ENCODE peak calls at places on chromosomes 2 and 18, in four cellular contexts. Y is K562, W is A549, I is HepG2. M is an unnamed sample.

GRCh38 chr2:157627594-157628281 is 926 bp downstream of the ACVR1C start:
- DNase-seq in Y (no peak), W (no peak), I (no peak), M (no peak)

GRCh38 chr2:68936462-68936861 is 16.2 kb downstream of the GKN2 start:
- DNase-seq in Y (no peak), W (no peak), I (no peak), M (no peak)

GRCh38 chr2:85702172-85702571 is 8.0 kb downstream of the GNLY start:
- DNase-seq in Y (no peak), W (no peak), I (no peak), M (no peak)

GRCh38 chr2:176139621-176140020 is 10.1 kb downstream of the HOXD8 start:
- DNase-seq in Y (no peak), W (no peak), I (no peak), M (no peak)

GRCh38 chr2:215361876-215362561 is 50.2 kb downstream of the ATIC start:
- DNase-seq in Y (no peak), W (no peak), I (no peak), M (no peak)

GRCh38 chr2:36708119-36708741 is 11.7 kb downstream of the VIT start:
- DNase-seq in Y (no peak), W (no peak), I (no peak), M (peak; percentile 30)

GRCh38 chr2:179336782-179337534 is 72.3 kb upstream of the SESTD1 start:
- DNase-seq in Y (no peak), W (no peak), I (no peak), M (peak; percentile 15)

GRCh38 chr2:159208449-159208848 is 78.1 kb downstream of the WDSUB1 start:
- DNase-seq in Y (peak; percentile 39), W (no peak), I (no peak), M (no peak)

GRCh38 chr2:59875836-59876235 is 677.6 kb downstream of the BCL11A start:
- DNase-seq in Y (no peak), W (no peak), I (no peak), M (no peak)

GRCh38 chr2:98815795-98816194 is 84.9 kb upstream of the MGAT4A start:
- DNase-seq in Y (no peak), W (no peak), I (no peak), M (no peak)

GRCh38 chr2:59896499-59896898 is 657.0 kb downstream of the BCL11A start:
- DNase-seq in Y (no peak), W (no peak), I (no peak), M (no peak)

GRCh38 chr2:173205375-173205774 is 129.7 kb downstream of the MAP3K20 start:
- DNase-seq in Y (no peak), W (no peak), I (no peak), M (no peak)

DNA sequence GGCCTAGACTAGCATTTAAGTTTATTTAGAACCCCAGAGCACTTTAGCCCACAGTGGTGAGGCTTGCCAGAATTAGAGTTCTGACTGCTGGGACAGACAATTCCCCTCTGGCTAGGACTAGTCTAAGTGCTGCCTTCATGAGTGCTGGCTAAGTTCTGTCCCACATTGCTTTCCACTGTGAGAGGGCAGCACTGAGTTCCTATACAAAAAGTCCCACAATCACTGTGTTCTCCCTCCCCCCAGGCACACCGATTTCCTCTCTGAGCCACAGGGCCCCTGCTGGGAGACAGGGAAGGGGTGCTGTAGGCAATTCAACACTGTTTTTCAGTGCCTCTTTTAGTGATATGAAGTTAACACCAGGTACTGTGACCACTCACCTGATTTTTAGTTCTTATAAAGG is 310.9 kb downstream of the DLGAP1 start:
- DNase-seq in Y (no peak), W (no peak), I (no peak), M (no peak)
- TF ChIP-seq PHF8 in Y (no peak), W (no peak), I (no peak), M (no peak)

DNA sequence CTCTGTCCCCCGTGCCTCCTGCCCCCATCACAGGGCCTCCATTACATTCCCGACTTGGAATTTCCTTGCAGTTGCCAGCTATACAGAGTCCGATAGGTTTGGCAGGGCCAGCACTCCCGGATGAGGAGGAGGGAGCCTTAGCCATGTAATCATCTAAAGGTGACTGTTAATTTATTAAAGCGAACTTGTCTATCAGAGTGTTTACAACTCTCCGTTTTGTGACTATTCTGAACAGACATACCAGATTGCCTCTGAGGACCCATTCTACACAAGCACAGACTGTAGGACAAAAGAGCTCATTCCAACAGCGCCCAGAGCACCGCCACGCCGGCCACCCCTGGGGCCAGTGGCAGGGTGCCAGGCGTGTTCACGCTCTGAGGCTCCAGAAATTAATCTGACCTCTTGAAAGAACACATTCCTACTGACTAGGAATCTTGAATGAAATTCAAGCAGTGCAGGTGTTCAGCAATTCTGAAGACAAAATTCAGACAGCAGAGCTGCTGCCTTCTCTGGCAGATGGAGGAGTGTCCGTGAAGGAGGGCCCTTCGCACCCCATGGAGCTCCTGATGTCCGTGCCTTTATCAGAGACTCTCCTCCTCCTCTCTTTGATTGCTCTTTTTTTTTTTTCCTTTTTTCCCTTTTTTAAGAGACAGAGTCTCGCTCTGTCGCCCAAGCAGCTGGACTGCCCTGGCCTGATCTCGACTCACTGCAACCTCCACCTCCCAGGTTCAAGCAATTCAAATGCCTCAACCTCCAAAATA is 58.1 kb upstream of the RALBP1 start:
- DNase-seq in Y (no peak), W (no peak), I (no peak), M (peak; percentile 40)
- TF ChIP-seq PHF8 in Y (no peak), W (no peak), I (no peak), M (no peak)

DNA sequence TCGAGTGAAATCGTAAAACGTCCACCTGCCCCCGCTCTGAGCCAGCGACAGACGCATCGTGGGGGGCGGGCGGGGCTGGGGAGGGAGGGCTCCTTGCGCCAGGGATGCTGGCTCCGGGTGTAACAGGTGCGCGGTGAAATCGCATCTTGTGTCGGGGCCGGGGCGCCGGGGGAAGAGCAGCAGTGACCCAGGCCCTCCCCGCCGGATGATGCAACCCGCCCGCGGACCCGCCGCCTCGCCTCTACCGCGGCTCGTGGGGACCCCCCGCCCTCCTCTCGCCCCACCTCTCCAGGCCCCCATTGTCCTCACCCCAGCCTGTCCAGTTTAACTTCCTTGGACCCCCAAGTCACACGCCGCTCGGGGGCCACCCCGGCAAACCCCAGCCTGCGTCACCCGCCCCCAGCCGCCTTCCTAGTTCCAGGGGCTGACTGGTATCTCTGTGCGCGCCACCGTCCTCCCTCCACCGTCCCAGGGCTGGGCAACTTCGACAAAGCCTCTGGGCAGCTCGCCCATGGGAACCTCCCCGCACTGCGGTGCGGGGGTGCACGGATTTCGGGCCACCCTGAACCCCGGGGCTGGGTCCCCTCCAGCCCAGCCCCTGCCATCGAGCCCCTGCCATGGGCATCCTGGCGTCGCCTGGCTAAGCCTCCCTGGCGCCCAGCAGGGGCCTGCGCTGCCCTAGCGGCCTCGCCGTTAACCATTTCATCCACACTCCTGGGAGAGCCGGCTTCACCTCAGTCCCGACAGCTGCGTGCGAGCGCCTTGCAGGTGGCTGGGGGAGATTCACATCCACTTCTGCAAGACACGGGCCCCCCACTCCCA is 799 bp upstream of the KIF1A start:
- DNase-seq in Y (no peak), W (peak; percentile 50), I (no peak), M (no peak)
- TF ChIP-seq PHF8 in Y (no peak), W (no peak), I (no peak), M (peak; percentile 33)

GRCh38 chr18:41756141-41756540 is 198.9 kb upstream of the PIK3C3 start:
- DNase-seq in Y (no peak), W (no peak), I (no peak), M (no peak)

GRCh38 chr18:41754332-41754731 is 200.7 kb upstream of the PIK3C3 start:
- DNase-seq in Y (no peak), W (no peak), I (no peak), M (no peak)

GRCh38 chr18:41751652-41752051 is 203.4 kb upstream of the PIK3C3 start:
- DNase-seq in Y (no peak), W (no peak), I (no peak), M (no peak)

GRCh38 chr18:41752826-41753225 is 202.2 kb upstream of the PIK3C3 start:
- DNase-seq in Y (no peak), W (no peak), I (no peak), M (no peak)

GRCh38 chr18:41753826-41754225 is 201.2 kb upstream of the PIK3C3 start:
- DNase-seq in Y (no peak), W (no peak), I (no peak), M (no peak)
- TF ChIP-seq PHF8 in Y (no peak), W (no peak), I (no peak), M (no peak)

GRCh38 chr2:172114579-172114978 is 11.9 kb upstream of the DLX2 start:
- DNase-seq in Y (no peak), W (no peak), I (no peak), M (no peak)

GRCh38 chr2:172109670-172110421 is 7.1 kb upstream of the DLX2 start:
- DNase-seq in Y (no peak), W (no peak), I (no peak), M (peak; percentile 65)

GRCh38 chr2:172116107-172116506 is 13.4 kb upstream of the DLX2 start:
- DNase-seq in Y (no peak), W (no peak), I (no peak), M (no peak)

GRCh38 chr2:172109256-172109655 is 6.6 kb upstream of the DLX2 start:
- DNase-seq in Y (no peak), W (no peak), I (no peak), M (no peak)

GRCh38 chr2:172113617-172114016 is 10.9 kb upstream of the DLX2 start:
- DNase-seq in Y (peak; percentile 43), W (no peak), I (peak; percentile 60), M (no peak)
- TF ChIP-seq PHF8 in Y (no peak), W (no peak), I (no peak), M (no peak)

GRCh38 chr18:356763-357162 is 88.9 kb upstream of the THOC1 start:
- DNase-seq in Y (no peak), W (no peak), I (no peak), M (no peak)
- TF ChIP-seq PHF8 in Y (no peak), W (no peak), I (no peak), M (no peak)

GRCh38 chr2:12506846-12507245 is 209.9 kb upstream of the TRIB2 start:
- DNase-seq in Y (no peak), W (no peak), I (no peak), M (no peak)
- TF ChIP-seq PHF8 in Y (no peak), W (no peak), I (no peak), M (no peak)

GRCh38 chr2:212905640-212906201 is 245.7 kb downstream of the IKZF2 start:
- DNase-seq in Y (no peak), W (no peak), I (no peak), M (no peak)
- TF ChIP-seq PHF8 in Y (no peak), W (no peak), I (no peak), M (no peak)

GRCh38 chr2:67560818-67561221 is 163.7 kb downstream of the ETAA1 start:
- DNase-seq in Y (no peak), W (no peak), I (no peak), M (no peak)
- TF ChIP-seq PHF8 in Y (no peak), W (no peak), I (no peak), M (no peak)

GRCh38 chr2:73293534-73294171 is at the start of gene EGR4:
- DNase-seq in Y (peak; percentile 64), W (peak; percentile 93), I (peak; percentile 70), M (peak; percentile 89)
- TF ChIP-seq PHF8 in Y (no peak), W (no peak), I (no peak), M (peak; percentile 47)

M was measured in H1.